ENCODE peak calls at places on chromosomes 11 and 22, in seven cellular contexts. F, W, J, O, N, E and R are unnamed samples.

GRCh38 chr11:134242376-134242775 is 10.8 kb downstream of the THYN1 start:
- DNase-seq in F (no peak), W (no peak), J (no peak), O (no peak), N (no peak), E (no peak), R (no peak)

GRCh38 chr11:56700242-56700918 is 1.5 kb downstream of the OR9G1 start:
- DNase-seq in F (no peak), W (no peak), J (no peak), O (no peak), N (no peak), E (no peak), R (no peak)

GRCh38 chr11:62388999-62389398 is 29.8 kb upstream of the SCGB1A1 start:
- DNase-seq in F (no peak), W (no peak), J (no peak), O (no peak), N (no peak), E (no peak), R (no peak)

GRCh38 chr11:106426696-106427095 is 349.2 kb downstream of the AASDHPPT start:
- DNase-seq in F (no peak), W (no peak), J (no peak), O (no peak), N (no peak), E (no peak), R (no peak)

GRCh38 chr22:50530280-50530856 is 556 bp upstream of the TYMP start:
- DNase-seq in F (no peak), W (no peak), J (peak; percentile 59), O (no peak), N (no peak), E (peak; percentile 74), R (peak; percentile 72)

GRCh38 chr11:115194798-115195101 is 309.5 kb downstream of the CADM1 start:
- DNase-seq in F (no peak), W (peak; percentile 21), J (no peak), O (no peak), N (no peak), E (no peak), R (no peak)

GRCh38 chr11:98625526-98625925 is 395.2 kb upstream of the CNTN5 start:
- DNase-seq in F (no peak), W (no peak), J (no peak), O (no peak), N (no peak), E (no peak), R (no peak)

GRCh38 chr11:18046116-18046777 is at the start of gene TPH1:
- DNase-seq in F (peak; percentile 3), W (no peak), J (no peak), O (no peak), N (peak; percentile 84), E (no peak), R (no peak)

GRCh38 chr22:50030315-50031188 is 18.0 kb upstream of the IL17REL start:
- DNase-seq in F (peak; percentile 57), W (no peak), J (peak; percentile 98), O (peak; percentile 82), N (peak; percentile 92), E (peak; percentile 44), R (peak; percentile 99)

GRCh38 chr22:36753120-36753802 is 22.7 kb downstream of the IFT27 start:
- DNase-seq in F (no peak), W (no peak), J (no peak), O (no peak), N (no peak), E (no peak), R (no peak)

GRCh38 chr11:46309669-46310288 is 32.3 kb downstream of the CREB3L1 start:
- DNase-seq in F (no peak), W (no peak), J (peak; percentile 59), O (peak; percentile 77), N (no peak), E (no peak), R (no peak)

GRCh38 chr11:104352036-104352435 is 188.1 kb upstream of the PDGFD start:
- DNase-seq in F (no peak), W (no peak), J (no peak), O (no peak), N (no peak), E (no peak), R (no peak)
- TF ChIP-seq TAF1 in F (no peak), W (no peak), J (no peak), O (no peak), N (no peak), E (no peak), R (no peak)

GRCh38 chr11:78995166-78995565 is 420.5 kb upstream of the NARS2 start:
- DNase-seq in F (no peak), W (no peak), J (no peak), O (no peak), N (no peak), E (no peak), R (no peak)

GRCh38 chr11:78987748-78988147 is 413.1 kb upstream of the NARS2 start:
- DNase-seq in F (no peak), W (no peak), J (no peak), O (no peak), N (no peak), E (no peak), R (no peak)

GRCh38 chr11:78993800-78994430 is 419.3 kb upstream of the NARS2 start:
- DNase-seq in F (no peak), W (no peak), J (no peak), O (no peak), N (no peak), E (no peak), R (no peak)

GRCh38 chr11:78986305-78986704 is 411.6 kb upstream of the NARS2 start:
- DNase-seq in F (no peak), W (no peak), J (no peak), O (no peak), N (no peak), E (no peak), R (no peak)

DNA sequence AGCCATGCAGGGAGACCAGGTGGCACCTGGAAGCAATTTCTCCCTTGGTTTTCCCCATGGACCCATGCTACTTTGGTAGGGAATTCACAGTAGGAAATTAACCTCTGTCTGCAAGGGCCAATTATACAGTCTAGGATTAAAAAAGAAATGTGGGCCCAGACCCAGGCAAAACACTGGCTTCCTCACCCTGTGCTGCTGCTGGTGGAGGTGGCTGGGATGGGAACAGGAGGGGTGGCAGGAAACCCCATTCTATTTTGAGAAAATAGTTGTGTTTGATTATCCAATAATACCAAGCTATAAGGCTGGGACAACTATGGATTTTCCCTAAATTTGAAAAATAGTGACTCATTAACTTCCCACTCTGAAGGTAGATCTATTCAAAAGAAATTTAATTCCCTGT is 417.0 kb upstream of the NARS2 start:
- DNase-seq in F (no peak), W (no peak), J (no peak), O (no peak), N (no peak), E (no peak), R (no peak)
- TF ChIP-seq TAF1 in F (no peak), W (no peak), J (no peak), O (no peak), N (no peak), E (no peak), R (no peak)

GRCh38 chr11:120236169-120237107 is 3.5 kb upstream of the POU2F3 start:
- DNase-seq in F (no peak), W (no peak), J (no peak), O (peak; percentile 36), N (no peak), E (no peak), R (no peak)
- TF ChIP-seq TAF1 in F (no peak), W (no peak), J (no peak), O (no peak), N (no peak), E (no peak), R (no peak)

GRCh38 chr11:102497061-102497460 is 33.5 kb downstream of the MMP7 start:
- DNase-seq in F (no peak), W (no peak), J (no peak), O (no peak), N (no peak), E (no peak), R (no peak)
- TF ChIP-seq TAF1 in F (no peak), W (no peak), J (no peak), O (no peak), N (no peak), E (no peak), R (no peak)

GRCh38 chr22:20622650-20623339 is 115.4 kb downstream of the MED15 start:
- DNase-seq in F (no peak), W (no peak), J (no peak), O (no peak), N (no peak), E (no peak), R (no peak)

GRCh38 chr22:20624161-20624616 is 116.8 kb downstream of the MED15 start:
- DNase-seq in F (no peak), W (peak; percentile 85), J (no peak), O (no peak), N (no peak), E (no peak), R (no peak)

GRCh38 chr22:20619042-20619892 is 111.9 kb downstream of the MED15 start:
- DNase-seq in F (no peak), W (no peak), J (no peak), O (no peak), N (no peak), E (no peak), R (no peak)

GRCh38 chr22:20618488-20618887 is 111.1 kb downstream of the MED15 start:
- DNase-seq in F (no peak), W (no peak), J (no peak), O (no peak), N (no peak), E (no peak), R (no peak)

GRCh38 chr22:20621162-20621561 is 113.8 kb downstream of the MED15 start:
- DNase-seq in F (no peak), W (no peak), J (no peak), O (no peak), N (no peak), E (no peak), R (no peak)
- TF ChIP-seq TAF1 in F (no peak), W (no peak), J (no peak), O (no peak), N (no peak), E (no peak), R (no peak)

GRCh38 chr11:1827095-1827797 is 7.5 kb upstream of the SYT8 start:
- DNase-seq in F (no peak), W (no peak), J (no peak), O (no peak), N (peak; percentile 89), E (peak; percentile 70), R (no peak)
- TF ChIP-seq TAF1 in F (no peak), W (no peak), J (no peak), O (no peak), N (no peak), E (no peak), R (no peak)